ENCODE peak calls at places on chromosomes 16 and 17, in four cellular contexts. One of them, this sample, is unnamed.

GRCh38 chr16:54175552-54176375 is 110.8 kb downstream of the IRX3 start:
- DNase-seq in astrocyte: peak; percentile 8
- DNase-seq in endothelial cell of umbilical vein: no peak
- DNase-seq in NT2/D1: no peak
- DNase-seq in this sample: peak; percentile 47

GRCh38 chr16:78058165-78058564 is 35.8 kb downstream of the CLEC3A start:
- DNase-seq in astrocyte: no peak
- DNase-seq in endothelial cell of umbilical vein: no peak
- DNase-seq in NT2/D1: no peak
- DNase-seq in this sample: no peak

GRCh38 chr16:49755716-49756115 is 100.2 kb downstream of the ZNF423 start:
- DNase-seq in astrocyte: no peak
- DNase-seq in endothelial cell of umbilical vein: no peak
- DNase-seq in NT2/D1: no peak
- DNase-seq in this sample: no peak

GRCh38 chr16:50185005-50185505 is 31.9 kb downstream of the TENT4B start:
- DNase-seq in astrocyte: peak; percentile 94
- DNase-seq in endothelial cell of umbilical vein: peak; percentile 60
- DNase-seq in NT2/D1: no peak
- DNase-seq in this sample: no peak

GRCh38 chr17:76191891-76192290 is 48.4 kb downstream of the RNF157 start:
- DNase-seq in astrocyte: no peak
- DNase-seq in endothelial cell of umbilical vein: no peak
- DNase-seq in NT2/D1: no peak
- DNase-seq in this sample: no peak

GRCh38 chr17:80891096-80892018 is 100.3 kb upstream of the CHMP6 start:
- DNase-seq in astrocyte: peak; percentile 98
- DNase-seq in endothelial cell of umbilical vein: peak; percentile 74
- DNase-seq in NT2/D1: no peak
- DNase-seq in this sample: peak; percentile 72

GRCh38 chr17:65064452-65065019 is 8.0 kb upstream of the GNA13 start:
- DNase-seq in astrocyte: peak; percentile 62
- DNase-seq in endothelial cell of umbilical vein: no peak
- DNase-seq in NT2/D1: no peak
- DNase-seq in this sample: peak; percentile 66

GRCh38 chr17:61309362-61309761 is 90.3 kb upstream of the TBX2 start:
- DNase-seq in astrocyte: no peak
- DNase-seq in endothelial cell of umbilical vein: no peak
- DNase-seq in NT2/D1: no peak
- DNase-seq in this sample: no peak

GRCh38 chr16:1058216-1058615 is 14.3 kb upstream of the SSTR5 start:
- DNase-seq in astrocyte: no peak
- DNase-seq in endothelial cell of umbilical vein: no peak
- DNase-seq in NT2/D1: no peak
- DNase-seq in this sample: no peak

GRCh38 chr17:44536090-44536960 is 21.0 kb upstream of the FZD2 start:
- DNase-seq in astrocyte: no peak
- DNase-seq in endothelial cell of umbilical vein: peak; percentile 56
- DNase-seq in NT2/D1: no peak
- DNase-seq in this sample: peak; percentile 44

GRCh38 chr17:82858376-82859126 is 18.7 kb upstream of the ZNF750 start:
- DNase-seq in astrocyte: no peak
- DNase-seq in endothelial cell of umbilical vein: no peak
- DNase-seq in NT2/D1: no peak
- DNase-seq in this sample: no peak

GRCh38 chr16:16150117-16150877 is 73.0 kb downstream of the ABCC6 start:
- DNase-seq in astrocyte: peak; percentile 52
- DNase-seq in endothelial cell of umbilical vein: peak; percentile 58
- DNase-seq in NT2/D1: no peak
- DNase-seq in this sample: peak; percentile 29

GRCh38 chr16:83622010-83622409 is 185.8 kb upstream of the HSBP1 start:
- DNase-seq in astrocyte: no peak
- DNase-seq in endothelial cell of umbilical vein: no peak
- DNase-seq in NT2/D1: no peak
- DNase-seq in this sample: no peak

GRCh38 chr17:42456223-42457106 is 2.2 kb upstream of the ATP6V0A1 start:
- DNase-seq in astrocyte: peak; percentile 90
- DNase-seq in endothelial cell of umbilical vein: peak; percentile 88
- DNase-seq in NT2/D1: no peak
- DNase-seq in this sample: peak; percentile 87

GRCh38 chr16:19748389-19749110 is 30.5 kb downstream of the IQCK start:
- DNase-seq in astrocyte: no peak
- DNase-seq in endothelial cell of umbilical vein: peak; percentile 12
- DNase-seq in NT2/D1: no peak
- DNase-seq in this sample: peak; percentile 7

GRCh38 chr16:31010943-31011342 is 505 bp upstream of the STX1B start:
- DNase-seq in astrocyte: no peak
- DNase-seq in endothelial cell of umbilical vein: no peak
- DNase-seq in NT2/D1: no peak
- DNase-seq in this sample: no peak
- H3K4me1 ChIP-seq in astrocyte: peaks cover 31% of the 10 kb centered on the region
- H3K4me1 ChIP-seq in endothelial cell of umbilical vein: no peaks in the 10 kb centered on the region
- H3K4me1 ChIP-seq in NT2/D1: peaks cover 17% of the 10 kb centered on the region
- H3K4me1 ChIP-seq in this sample: no peaks in the 10 kb centered on the region

GRCh38 chr16:56608043-56608875 is at the start of gene MT2A:
- DNase-seq in astrocyte: peak; percentile 95
- DNase-seq in endothelial cell of umbilical vein: peak; percentile 96
- DNase-seq in NT2/D1: peak; percentile 95
- DNase-seq in this sample: peak; percentile 99

GRCh38 chr16:56608876-56609462 is 585 bp downstream of the MT2A start:
- DNase-seq in astrocyte: no peak
- DNase-seq in endothelial cell of umbilical vein: no peak
- DNase-seq in NT2/D1: no peak
- DNase-seq in this sample: peak; percentile 44

GRCh38 chr16:56610609-56611111 is 2.3 kb downstream of the MT2A start:
- DNase-seq in astrocyte: no peak
- DNase-seq in endothelial cell of umbilical vein: no peak
- DNase-seq in NT2/D1: no peak
- DNase-seq in this sample: peak; percentile 62

GRCh38 chr16:56610017-56610608 is 1.7 kb downstream of the MT2A start:
- DNase-seq in astrocyte: peak; percentile 96
- DNase-seq in endothelial cell of umbilical vein: peak; percentile 73
- DNase-seq in NT2/D1: no peak
- DNase-seq in this sample: peak; percentile 86

DNA sequence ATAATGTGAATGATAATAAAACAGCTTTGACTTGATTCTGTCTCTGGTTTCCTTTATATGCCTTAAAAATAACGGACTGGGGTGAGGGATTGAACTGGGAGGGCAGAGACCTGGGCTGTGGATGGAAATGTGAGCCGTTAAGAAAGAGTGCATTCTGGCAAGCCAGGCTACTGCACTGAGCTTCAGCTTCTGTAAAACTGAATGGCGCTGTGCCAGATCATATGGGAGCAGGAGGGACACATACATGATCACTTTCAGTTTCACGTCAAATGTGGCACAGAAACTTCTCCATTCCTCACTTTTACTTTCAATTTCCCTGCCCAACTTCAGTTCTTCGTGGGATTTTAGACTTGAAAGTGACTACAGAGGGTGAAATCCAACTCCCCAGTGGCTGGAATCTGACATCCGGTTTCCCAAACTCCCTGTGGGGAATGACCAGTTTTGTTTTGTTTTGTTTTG is 1.1 kb downstream of the MT2A start:
- DNase-seq in astrocyte: peak; percentile 83
- DNase-seq in endothelial cell of umbilical vein: peak; percentile 82
- DNase-seq in NT2/D1: no peak
- DNase-seq in this sample: peak; percentile 88
- H3K9ac ChIP-seq in astrocyte: peak overlapping the region; percentile 92
- H3K9ac ChIP-seq in endothelial cell of umbilical vein: peak overlapping the region; percentile 95
- H3K9ac ChIP-seq in NT2/D1: peak overlapping the region; percentile 81
- H3K9ac ChIP-seq in this sample: peak overlapping the region; percentile 90

GRCh38 chr16:88761143-88761534 is 23.9 kb downstream of the PIEZO1 start:
- DNase-seq in astrocyte: no peak
- DNase-seq in endothelial cell of umbilical vein: no peak
- DNase-seq in NT2/D1: no peak
- DNase-seq in this sample: no peak
- H3K4me1 ChIP-seq in astrocyte: peaks cover 35% of the 10 kb centered on the region
- H3K4me1 ChIP-seq in endothelial cell of umbilical vein: peaks cover 7% of the 10 kb centered on the region
- H3K4me1 ChIP-seq in NT2/D1: peaks cover 55% of the 10 kb centered on the region
- H3K4me1 ChIP-seq in this sample: peaks cover 12% of the 10 kb centered on the region

DNA sequence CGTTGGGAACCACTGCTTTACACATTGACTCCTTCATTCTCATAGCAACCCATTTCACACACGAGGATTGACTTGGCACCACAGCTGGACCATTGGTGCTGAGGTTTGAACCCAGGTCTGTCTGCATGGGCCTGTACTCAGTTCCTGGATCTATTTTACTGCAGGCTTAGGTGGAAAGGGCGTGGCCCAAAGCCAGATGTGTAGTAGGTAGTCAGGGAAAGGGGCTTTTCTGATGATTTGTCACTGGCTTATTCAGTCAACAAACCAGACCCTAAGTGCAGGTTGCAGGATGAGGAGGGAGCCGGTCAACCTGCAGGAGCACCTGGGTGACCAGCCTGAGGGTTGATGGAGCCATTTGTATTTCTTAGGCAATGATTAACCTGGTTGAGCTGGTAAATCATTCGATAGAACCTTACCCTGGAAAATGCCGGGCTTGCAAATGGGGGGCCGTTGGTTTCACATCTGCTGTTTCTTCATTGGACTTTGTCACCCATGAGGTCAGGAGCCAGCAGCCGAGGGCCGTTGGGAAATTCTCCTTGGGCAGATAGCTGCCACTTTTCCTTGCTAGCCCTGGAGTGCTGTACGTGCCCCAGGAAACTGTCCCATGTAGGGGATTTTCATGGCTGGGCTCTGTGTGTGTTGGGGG is 104.4 kb downstream of the CMIP start:
- DNase-seq in astrocyte: no peak
- DNase-seq in endothelial cell of umbilical vein: no peak
- DNase-seq in NT2/D1: no peak
- DNase-seq in this sample: no peak
- H3K9ac ChIP-seq in astrocyte: no peak overlapping the region
- H3K9ac ChIP-seq in endothelial cell of umbilical vein: no peak overlapping the region
- H3K9ac ChIP-seq in NT2/D1: peak overlapping the region; percentile 1
- H3K9ac ChIP-seq in this sample: no peak overlapping the region

DNA sequence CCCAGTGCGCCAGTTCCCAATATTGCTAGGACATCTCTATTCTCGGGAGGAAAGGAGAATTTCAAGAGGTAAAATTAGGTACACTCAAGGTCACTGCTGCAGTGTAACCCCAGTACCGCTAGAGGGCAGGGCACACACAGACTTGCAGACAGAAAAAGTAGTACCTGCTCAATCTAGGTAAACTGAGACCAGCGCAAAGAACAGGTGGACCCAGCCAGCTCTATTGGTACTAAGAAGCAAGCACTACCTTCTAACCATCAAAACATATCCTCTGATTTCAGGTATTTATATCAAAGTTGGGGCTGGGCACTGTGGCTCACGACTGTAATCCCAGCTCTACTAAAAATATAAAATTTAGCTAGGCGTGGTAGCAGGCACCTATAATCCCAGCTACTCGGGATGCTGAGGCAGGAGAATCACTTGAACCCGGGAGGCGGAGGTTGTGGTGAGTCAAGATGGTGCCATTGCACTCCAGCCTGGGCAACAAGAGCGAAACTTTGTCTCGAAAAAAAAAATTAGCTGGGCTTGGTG is 3.6 kb upstream of the WDR81 start:
- DNase-seq in astrocyte: no peak
- DNase-seq in endothelial cell of umbilical vein: peak; percentile 58
- DNase-seq in NT2/D1: no peak
- DNase-seq in this sample: peak; percentile 85
- H3K4me1 ChIP-seq in astrocyte: peaks cover 20% of the 10 kb centered on the region
- H3K4me1 ChIP-seq in endothelial cell of umbilical vein: peaks cover 13% of the 10 kb centered on the region
- H3K4me1 ChIP-seq in NT2/D1: peaks cover 11% of the 10 kb centered on the region
- H3K4me1 ChIP-seq in this sample: peaks cover 59% of the 10 kb centered on the region

GRCh38 chr16:14125030-14125681 is 54.0 kb downstream of the MRTFB start:
- DNase-seq in astrocyte: no peak
- DNase-seq in endothelial cell of umbilical vein: no peak
- DNase-seq in NT2/D1: no peak
- DNase-seq in this sample: no peak

GRCh38 chr16:14131774-14132695 is 60.9 kb downstream of the MRTFB start:
- DNase-seq in astrocyte: peak; percentile 23
- DNase-seq in endothelial cell of umbilical vein: no peak
- DNase-seq in NT2/D1: no peak
- DNase-seq in this sample: no peak

GRCh38 chr16:14129502-14129901 is 58.4 kb downstream of the MRTFB start:
- DNase-seq in astrocyte: no peak
- DNase-seq in endothelial cell of umbilical vein: no peak
- DNase-seq in NT2/D1: no peak
- DNase-seq in this sample: no peak

GRCh38 chr16:14125708-14126107 is 54.6 kb downstream of the MRTFB start:
- DNase-seq in astrocyte: no peak
- DNase-seq in endothelial cell of umbilical vein: peak; percentile 56
- DNase-seq in NT2/D1: no peak
- DNase-seq in this sample: no peak

DNA sequence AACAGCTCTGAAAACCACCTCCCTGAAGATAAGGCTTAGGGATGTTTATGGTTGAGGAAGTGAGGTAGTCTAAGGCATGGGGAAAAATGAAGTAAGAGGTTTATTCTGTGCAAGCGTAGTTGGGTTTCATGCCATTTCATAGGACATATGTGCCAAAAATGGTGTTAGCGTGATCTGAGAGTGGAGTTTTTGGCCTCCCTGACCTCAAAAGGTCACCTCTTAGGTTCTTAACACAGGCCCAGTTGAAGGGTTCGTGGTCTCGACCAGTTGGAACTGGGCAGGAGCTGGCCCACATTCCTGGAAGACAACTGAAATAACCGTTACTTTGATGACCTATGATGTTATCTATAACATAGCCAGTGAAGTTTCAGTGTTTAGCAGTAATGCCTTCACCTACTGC is 57.0 kb downstream of the MRTFB start:
- DNase-seq in astrocyte: no peak
- DNase-seq in endothelial cell of umbilical vein: no peak
- DNase-seq in NT2/D1: no peak
- DNase-seq in this sample: no peak
- H3K9ac ChIP-seq in astrocyte: no peak overlapping the region
- H3K9ac ChIP-seq in endothelial cell of umbilical vein: no peak overlapping the region
- H3K9ac ChIP-seq in NT2/D1: no peak overlapping the region
- H3K9ac ChIP-seq in this sample: no peak overlapping the region